ENCODE peak calls at places on chromosomes 6 and 20, in ten cellular contexts. X is uterus, B is right cardiac atrium, V is suprapubic skin, F is cardiac muscle cell, Y is WERI-Rb-1, D is PC-3, Q is heart left ventricle, I is K562, H is psoas muscle. W is an unnamed sample. For H3K9me3, the result is how much of the 10 kb centered on the place peaks cover.

GRCh38 chr6:109766167-109766566 is 75.1 kb downstream of the FIG4 start:
- DNase-seq in X (no peak), B (no peak), V (no peak), F (no peak), Y (no peak), D (no peak), Q (no peak), I (no peak), H (no peak), W (no peak)

GRCh38 chr20:33516882-33517281 is 27.0 kb downstream of the CBFA2T2 start:
- DNase-seq in X (no peak), B (no peak), V (no peak), F (peak), Y (no peak), D (peak), Q (no peak), I (no peak), H (no peak), W (no peak)

GRCh38 chr6:39353698-39354315 is 31.3 kb upstream of the KCNK16 start:
- DNase-seq in X (no peak), B (no peak), V (no peak), F (no peak), Y (peak), D (no peak), Q (no peak), I (no peak), H (no peak), W (no peak)

GRCh38 chr6:28978137-28978491 is 27.0 kb downstream of the ZNF311 start:
- DNase-seq in X (no peak), B (no peak), V (no peak), F (no peak), Y (no peak), D (peak), Q (no peak), I (no peak), H (no peak), W (no peak)

GRCh38 chr20:52747736-52748135 is 224.4 kb upstream of the TSHZ2 start:
- DNase-seq in X (peak), B (no peak), V (no peak), F (peak), Y (peak), D (peak), Q (peak), I (peak), H (no peak), W (peak)

GRCh38 chr20:48308232-48308781 is 519.5 kb downstream of the PREX1 start:
- DNase-seq in X (no peak), B (no peak), V (no peak), F (no peak), Y (no peak), D (no peak), Q (no peak), I (no peak), H (no peak), W (no peak)

GRCh38 chr6:165679326-165679725 is 16.3 kb upstream of the PDE10A start:
- DNase-seq in X (no peak), B (no peak), V (no peak), F (no peak), Y (no peak), D (no peak), Q (no peak), I (no peak), H (no peak), W (no peak)

GRCh38 chr6:97501875-97502274 is 218.9 kb upstream of the MMS22L start:
- DNase-seq in X (no peak), B (no peak), V (no peak), F (no peak), Y (no peak), D (no peak), Q (no peak), I (no peak), H (no peak), W (no peak)

GRCh38 chr6:159529820-159530405 is 163.1 kb downstream of the SOD2 start:
- DNase-seq in X (no peak), B (peak), V (no peak), F (no peak), Y (no peak), D (no peak), Q (no peak), I (no peak), H (no peak), W (no peak)

GRCh38 chr20:63641146-63641791 is 12.0 kb downstream of the STMN3 start:
- DNase-seq in X (no peak), B (no peak), V (no peak), F (peak), Y (no peak), D (peak), Q (peak), I (peak), H (no peak), W (peak)

GRCh38 chr6:72579865-72580264 is 42.0 kb upstream of the KCNQ5 start:
- DNase-seq in X (no peak), B (no peak), V (no peak), F (peak), Y (no peak), D (no peak), Q (no peak), I (no peak), H (no peak), W (no peak)

GRCh38 chr20:2872304-2873009 is 824 bp upstream of the PTPRA start:
- DNase-seq in X (peak), B (peak), V (no peak), F (peak), Y (peak), D (peak), Q (peak), I (peak), H (peak), W (peak)

DNA sequence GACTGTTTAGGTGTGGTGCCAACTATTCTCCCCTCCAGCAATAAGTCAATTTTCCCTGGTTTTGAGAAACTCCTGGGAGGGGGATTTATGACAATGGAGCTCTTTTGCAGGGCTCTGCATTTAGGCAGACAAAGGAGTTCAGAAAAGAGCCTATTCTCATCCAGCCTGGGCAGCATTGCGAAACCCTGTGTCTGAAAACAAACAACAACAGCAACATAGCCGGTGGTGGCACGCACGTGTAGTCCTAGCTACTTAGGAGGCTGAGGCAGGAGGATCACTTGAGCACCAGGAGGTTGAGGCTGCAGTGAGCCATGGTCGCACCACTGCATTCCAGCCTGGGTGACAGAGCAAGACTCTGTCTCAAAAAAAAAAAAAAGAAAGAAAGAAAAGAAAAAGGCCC is 6.4 kb downstream of the CLPS start:
- DNase-seq in X (no peak), B (no peak), V (no peak), F (no peak), Y (no peak), D (no peak), Q (no peak), I (peak), H (no peak), W (no peak)
- H3K27ac ChIP-seq in X (no peak), B (no peak), V (no peak), F (no peak), Y (no peak), D (no peak), Q (no peak), I (no peak), H (no peak), W (no peak)

DNA sequence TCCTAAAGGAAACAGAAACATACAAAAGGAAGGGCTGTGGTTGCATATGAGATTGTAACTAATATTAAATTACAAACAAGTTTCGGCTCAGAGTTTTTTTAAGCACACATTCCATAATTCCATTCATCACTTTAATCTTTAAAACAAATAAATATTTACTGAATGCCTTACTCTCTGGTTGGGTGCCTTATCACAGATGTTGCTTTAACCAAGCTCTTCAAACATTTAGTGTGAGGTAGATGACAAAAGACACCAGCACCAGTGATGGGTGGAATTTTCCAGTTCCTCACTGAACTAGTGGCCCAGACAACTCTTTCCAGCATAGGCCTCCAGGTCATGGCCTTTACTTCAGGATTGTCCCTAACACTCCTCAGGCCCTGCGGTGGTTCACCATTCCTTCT is 58.7 kb downstream of the ARHGAP18 start:
- DNase-seq in X (no peak), B (no peak), V (no peak), F (no peak), Y (no peak), D (no peak), Q (no peak), I (no peak), H (no peak), W (no peak)
- H3K9me3 ChIP-seq in X (under half), B (under half), V (under half), F (under half), Y (under half), D (under half), Q (under half), I (under half), H (under half), W (under half)

DNA sequence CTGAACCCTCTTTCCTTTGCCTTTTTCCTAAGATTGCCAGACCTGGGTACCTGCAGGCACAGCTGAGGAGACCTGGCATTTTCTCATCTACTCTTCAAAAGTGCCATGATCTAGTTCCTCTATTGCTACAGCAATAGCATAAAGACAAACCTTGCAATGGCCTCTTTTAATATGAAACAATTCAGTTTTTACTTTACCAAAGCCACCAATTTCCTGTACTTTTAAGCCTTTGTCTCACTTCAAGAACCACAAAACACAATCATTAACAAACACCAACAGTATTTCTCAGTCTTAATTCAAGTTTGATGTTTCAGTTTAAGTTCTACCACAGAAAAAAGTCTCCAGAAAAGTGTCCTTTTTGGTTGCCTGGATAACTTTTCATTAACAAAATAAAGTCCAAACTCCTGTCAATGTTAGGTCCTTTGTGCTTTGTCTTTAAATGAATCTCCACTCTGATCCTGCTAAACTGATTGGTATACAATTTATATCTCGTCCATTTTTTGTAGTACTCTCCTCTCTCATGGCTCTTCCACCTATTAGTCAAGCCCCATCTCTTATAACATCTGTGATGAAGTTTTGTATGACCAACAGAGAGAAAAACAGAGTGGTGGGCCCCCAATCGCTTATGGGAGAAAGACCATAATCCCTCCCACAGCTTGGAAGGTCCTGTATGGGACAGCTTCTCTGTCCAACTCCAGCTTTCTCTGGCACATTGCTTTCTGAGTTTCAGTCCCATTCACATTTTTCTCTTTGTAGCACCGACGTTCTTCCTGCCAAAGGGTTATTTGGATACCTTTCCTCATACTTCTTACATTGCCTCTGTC is 50.5 kb upstream of the THEMIS start:
- DNase-seq in X (no peak), B (no peak), V (no peak), F (no peak), Y (no peak), D (no peak), Q (no peak), I (no peak), H (no peak), W (peak)
- H3K4me3 ChIP-seq in X (no peak), B (no peak), V (no peak), F (no peak), Y (no peak), D (no peak), Q (no peak), I (no peak), H (no peak), W (no peak)

GRCh38 chr6:107956586-107957164 is 1.3 kb downstream of the SEC63 start:
- DNase-seq in X (no peak), B (no peak), V (no peak), F (peak), Y (no peak), D (no peak), Q (no peak), I (peak), H (no peak), W (peak)
- H3K27ac ChIP-seq in X (peak), B (no peak), V (peak), F (peak), Y (peak), D (peak), Q (no peak), I (peak), H (peak), W (no peak)

DNA sequence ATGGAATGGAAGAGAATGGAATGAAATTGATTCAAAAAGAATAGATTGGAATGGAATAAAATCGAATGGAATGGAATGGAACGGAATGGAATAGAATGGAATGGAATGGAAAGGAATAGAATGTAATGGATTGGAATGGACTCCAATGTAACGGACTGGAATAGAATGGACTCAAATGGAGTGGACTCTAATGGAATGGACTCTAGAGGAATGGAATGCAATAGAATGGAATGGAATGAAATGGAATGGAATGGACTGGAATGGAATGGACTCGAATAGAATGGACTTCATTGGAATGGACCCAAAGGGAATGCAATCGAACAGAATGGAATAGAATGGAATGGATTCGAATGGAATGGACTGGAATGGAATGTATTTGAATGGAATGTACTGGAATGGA is 19.7 kb upstream of the DEFB115 start:
- DNase-seq in X (no peak), B (no peak), V (no peak), F (no peak), Y (no peak), D (no peak), Q (no peak), I (no peak), H (no peak), W (no peak)
- H3K9me3 ChIP-seq in X (under half), B (under half), V (half or more), F (under half), Y (under half), D (half or more), Q (half or more), I (under half), H (half or more), W (under half)